ENCODE peak calls at places on chromosomes 4 and X, in five cellular contexts. P is neuronal stem cell; D is pancreas; F is H9; U is CD8-positive, alpha-beta memory T cell. I is an unnamed sample.

GRCh38 chr4:76729991-76730390 is 168.0 kb downstream of the SOWAHB start:
- DNase-seq in U (no peak), D (no peak), F (no peak), P (no peak), I (no peak)

GRCh38 chrX:68939868-68940267 is 111.0 kb downstream of the EFNB1 start:
- DNase-seq in F (peak; percentile 2), P (no peak), D (no peak), U (no peak), I (no peak)

GRCh38 chr4:106287353-106287969 is 28.5 kb downstream of the TBCK start:
- DNase-seq in D (no peak), U (no peak), F (no peak), P (no peak), I (peak; percentile 35)

GRCh38 chr4:188781655-188782054 is 642.4 kb downstream of the TRIML1 start:
- DNase-seq in U (no peak), D (no peak), F (peak; percentile 55), P (no peak), I (no peak)

GRCh38 chr4:107734120-107734519 is 14.1 kb upstream of the PAPSS1 start:
- DNase-seq in F (peak; percentile 52), D (no peak), P (no peak), U (no peak), I (no peak)

GRCh38 chr4:20288047-20288650 is 36.4 kb downstream of the SLIT2 start:
- DNase-seq in D (no peak), U (no peak), F (no peak), P (no peak), I (no peak)

GRCh38 chrX:40809210-40809609 is 73.9 kb upstream of the MED14 start:
- DNase-seq in D (no peak), P (no peak), U (no peak), F (no peak), I (no peak)

GRCh38 chr4:85761803-85762202 is 286.9 kb downstream of the ARHGAP24 start:
- DNase-seq in D (no peak), P (no peak), U (no peak), F (no peak), I (no peak)

GRCh38 chrX:150365051-150365952 is 2.2 kb downstream of the MAMLD1 start:
- DNase-seq in F (peak; percentile 71), P (peak; percentile 57), U (peak; percentile 54), D (peak; percentile 82), I (no peak)

GRCh38 chr4:163542275-163542674 is 47.8 kb downstream of the TMA16 start:
- DNase-seq in U (no peak), P (no peak), F (no peak), D (no peak), I (no peak)

GRCh38 chr4:52912608-52913007 is 50.5 kb downstream of the RASL11B start:
- DNase-seq in D (no peak), F (no peak), U (no peak), P (no peak), I (no peak)

GRCh38 chr4:70706516-70706915 is 15.2 kb upstream of the RUFY3 start:
- DNase-seq in P (no peak), D (no peak), F (no peak), U (no peak), I (no peak)

GRCh38 chr4:185504098-185505047 is 30.9 kb downstream of the PDLIM3 start:
- DNase-seq in U (no peak), P (no peak), D (no peak), F (no peak), I (peak; percentile 85)

GRCh38 chrX:100098660-100099375 is 311.3 kb downstream of the PCDH19 start:
- DNase-seq in U (no peak), F (no peak), D (no peak), P (no peak), I (no peak)

GRCh38 chr4:185741795-185742194 is 70.2 kb downstream of the SORBS2 start:
- DNase-seq in P (no peak), U (no peak), D (no peak), F (no peak), I (no peak)

GRCh38 chrX:69318651-69319305 is 153.5 kb upstream of the PJA1 start:
- DNase-seq in D (no peak), U (no peak), F (no peak), P (no peak), I (no peak)

GRCh38 chr4:74631338-74631737 is 163.0 kb downstream of the BTC start:
- DNase-seq in U (no peak), F (no peak), P (no peak), D (no peak), I (peak; percentile 41)

GRCh38 chrX:150936556-150936955 is 38.1 kb upstream of the CD99L2 start:
- DNase-seq in D (no peak), U (no peak), F (no peak), P (no peak), I (no peak)

DNA sequence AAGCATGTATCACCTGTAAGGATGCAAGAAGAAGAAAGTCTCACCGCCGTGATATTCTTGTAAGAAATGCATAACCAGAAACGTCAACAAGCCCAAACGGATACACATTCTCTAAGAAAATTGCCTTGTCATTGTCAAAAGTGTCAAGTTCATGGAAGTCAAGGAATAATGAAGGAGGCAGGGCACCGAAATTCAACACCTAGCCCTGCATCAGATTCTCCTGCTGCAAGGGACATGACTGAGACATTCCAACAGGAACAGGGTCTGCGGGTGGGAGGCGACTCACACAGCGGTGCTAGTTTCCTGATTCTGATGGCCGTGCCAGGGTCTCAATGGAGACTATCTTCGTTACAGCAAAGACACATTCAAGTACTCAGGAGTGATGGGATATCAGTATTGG is 26.7 kb downstream of the IRF2 start:
- DNase-seq in D (no peak), F (peak; percentile 69), P (no peak), U (no peak), I (no peak)
- H3K4me1 ChIP-seq in D (peaks cover 6% of the 10 kb centered on the region), F (peaks cover 24% of the 10 kb centered on the region), P (peaks cover 12% of the 10 kb centered on the region), U (peaks cover 81% of the 10 kb centered on the region), I (no peaks in the 10 kb centered on the region)

DNA sequence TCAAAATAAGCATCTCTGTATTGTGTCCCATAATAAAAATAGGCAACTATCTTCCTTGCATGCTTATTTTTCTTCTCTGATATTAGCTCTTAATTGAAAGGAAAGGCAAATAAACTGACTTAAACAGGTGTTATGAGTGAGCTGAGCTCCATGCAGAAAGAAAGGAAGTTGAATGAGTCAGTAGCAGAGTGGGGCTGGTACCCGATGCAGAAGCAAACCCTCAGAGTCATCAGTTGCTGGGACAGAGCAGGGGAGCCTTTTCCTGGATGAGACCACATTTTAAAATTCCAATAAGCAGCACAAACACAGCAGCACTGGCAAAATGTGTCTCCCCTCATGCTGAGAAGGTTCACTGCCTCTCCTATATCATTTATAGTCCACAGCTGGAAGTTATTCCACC is 274.2 kb upstream of the PPARGC1A start:
- DNase-seq in F (no peak), U (no peak), D (no peak), P (no peak), I (no peak)
- H3K4me1 ChIP-seq in F (no peaks in the 10 kb centered on the region), U (no peaks in the 10 kb centered on the region), D (no peaks in the 10 kb centered on the region), P (no peaks in the 10 kb centered on the region), I (no peaks in the 10 kb centered on the region)

GRCh38 chr4:6806924-6807676 is 24.6 kb downstream of the KIAA0232 start:
- DNase-seq in P (no peak), U (no peak), D (no peak), F (no peak), I (no peak)
- H3K4me1 ChIP-seq in P (no peaks in the 10 kb centered on the region), U (peaks cover 4% of the 10 kb centered on the region), D (peaks cover 19% of the 10 kb centered on the region), F (no peaks in the 10 kb centered on the region), I (peaks cover 2% of the 10 kb centered on the region)

GRCh38 chr4:8213121-8213520 is 14.0 kb downstream of the SH3TC1 start:
- DNase-seq in F (no peak), P (no peak), U (no peak), D (peak; percentile 52), I (no peak)
- H3K4me1 ChIP-seq in F (no peaks in the 10 kb centered on the region), P (peaks cover 1% of the 10 kb centered on the region), U (no peaks in the 10 kb centered on the region), D (no peaks in the 10 kb centered on the region), I (no peaks in the 10 kb centered on the region)

DNA sequence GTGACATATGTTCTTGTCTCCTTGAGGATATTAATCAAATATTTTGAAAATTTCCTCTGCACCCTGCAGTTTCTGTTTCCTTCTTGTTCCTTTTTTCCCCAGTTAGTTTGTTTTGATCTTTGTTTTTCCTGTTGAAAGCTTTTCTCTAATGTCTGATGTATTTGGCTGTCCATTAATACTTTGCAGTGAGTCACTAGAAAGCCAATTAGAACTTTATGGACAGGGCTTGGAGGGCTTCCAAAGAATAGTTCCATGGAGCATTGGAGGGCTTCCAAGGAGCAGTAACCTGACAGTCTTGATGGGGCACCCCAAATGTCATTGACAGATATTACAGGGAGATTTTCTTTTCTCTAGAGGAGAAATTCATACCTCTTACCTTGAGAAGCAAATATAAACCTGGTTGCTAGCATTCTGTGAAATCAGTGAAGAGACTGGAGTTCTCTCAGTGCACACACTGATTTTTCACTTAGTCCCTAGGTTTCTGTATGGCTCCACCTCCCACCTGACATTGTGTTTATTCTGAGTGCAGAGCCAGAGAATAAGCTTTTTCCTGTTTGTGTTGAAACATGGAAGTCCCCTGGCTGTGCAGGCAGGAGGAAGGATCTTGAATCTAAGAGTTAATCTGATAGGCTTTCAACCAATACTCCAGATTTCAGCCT is 26.5 kb downstream of the SPARCL1 start:
- DNase-seq in D (no peak), U (no peak), P (no peak), F (no peak), I (no peak)
- H3K4me1 ChIP-seq in D (peaks cover 7% of the 10 kb centered on the region), U (no peaks in the 10 kb centered on the region), P (no peaks in the 10 kb centered on the region), F (no peaks in the 10 kb centered on the region), I (no peaks in the 10 kb centered on the region)

GRCh38 chr4:168613869-168614268 is 117.0 kb downstream of the PALLD start:
- DNase-seq in D (no peak), F (no peak), P (no peak), U (no peak), I (no peak)
- H3K4me1 ChIP-seq in D (no peaks in the 10 kb centered on the region), F (peaks cover 8% of the 10 kb centered on the region), P (peaks cover 3% of the 10 kb centered on the region), U (no peaks in the 10 kb centered on the region), I (no peaks in the 10 kb centered on the region)

GRCh38 chrX:107673933-107674479 is 45.7 kb downstream of the PRPS1 start:
- DNase-seq in P (no peak), D (no peak), F (peak; percentile 60), U (peak; percentile 84), I (no peak)

GRCh38 chrX:107675823-107676555 is 47.7 kb downstream of the PRPS1 start:
- DNase-seq in U (no peak), D (no peak), F (no peak), P (no peak), I (no peak)

GRCh38 chrX:107676559-107677378 is 48.5 kb downstream of the PRPS1 start:
- DNase-seq in F (no peak), U (peak; percentile 5), D (peak; percentile 84), P (no peak), I (peak; percentile 73)

GRCh38 chrX:107674480-107675364 is 46.4 kb downstream of the PRPS1 start:
- DNase-seq in D (no peak), U (peak; percentile 26), F (no peak), P (no peak), I (no peak)

GRCh38 chrX:107675365-107675654 is 47.0 kb downstream of the PRPS1 start:
- DNase-seq in P (no peak), D (no peak), F (no peak), U (no peak), I (no peak)
- H3K4me1 ChIP-seq in P (peaks cover 10% of the 10 kb centered on the region), D (peaks cover 3% of the 10 kb centered on the region), F (no peaks in the 10 kb centered on the region), U (peaks cover 64% of the 10 kb centered on the region), I (peaks cover 6% of the 10 kb centered on the region)

GRCh38 chr4:146179784-146180405 is 4.4 kb downstream of the LSM6 start:
- DNase-seq in D (no peak), F (no peak), P (no peak), U (no peak), I (no peak)
- H3K4me1 ChIP-seq in D (peaks cover 32% of the 10 kb centered on the region), F (no peaks in the 10 kb centered on the region), P (peaks cover 7% of the 10 kb centered on the region), U (peaks cover 39% of the 10 kb centered on the region), I (peaks cover 10% of the 10 kb centered on the region)